ENCODE peak calls at places on chromosome 2, in eight cellular contexts. M is HuH-7.5, R is HFFc6, L is RWPE1, D is C1 segment of cervical spinal cord, C is SHP77, S is NCI-H1694 treated with DMSO at 0.1 percent for 48 hours, A is amniotic stem cell. K is an unnamed sample.

GRCh38 chr2:240782221-240782885 is 37.7 kb downstream of the KIF1A start:
- DNase-seq in M (no peak), R (no peak), L (no peak), D (no peak), C (no peak), S (no peak), A (no peak), K (no peak)

GRCh38 chr2:60100034-60100433 is 453.4 kb downstream of the BCL11A start:
- DNase-seq in M (no peak), R (no peak), L (no peak), D (no peak), C (peak; percentile 91), S (no peak), A (no peak), K (no peak)

GRCh38 chr2:136013962-136014361 is 28.5 kb upstream of the DARS1 start:
- DNase-seq in M (no peak), R (no peak), L (no peak), D (no peak), C (no peak), S (no peak), A (no peak), K (no peak)

GRCh38 chr2:126895336-126895735 is 3.4 kb upstream of the TEX51 start:
- DNase-seq in M (no peak), R (no peak), L (no peak), D (no peak), C (no peak), S (no peak), A (no peak), K (no peak)

GRCh38 chr2:23992931-23993330 is 17.0 kb upstream of the MFSD2B start:
- DNase-seq in M (no peak), R (no peak), L (no peak), D (no peak), C (no peak), S (no peak), A (no peak), K (no peak)

GRCh38 chr2:206154197-206154596 is 5.0 kb downstream of the NDUFS1 start:
- DNase-seq in M (no peak), R (no peak), L (no peak), D (no peak), C (no peak), S (no peak), A (no peak), K (no peak)

GRCh38 chr2:47488870-47489584 is 86.1 kb downstream of the MSH2 start:
- DNase-seq in M (no peak), R (peak; percentile 73), L (peak; percentile 80), D (no peak), C (no peak), S (peak; percentile 7), A (peak; percentile 1), K (peak; percentile 42)

GRCh38 chr2:96809951-96810782 is 5.9 kb upstream of the CNNM3 start:
- DNase-seq in M (no peak), R (no peak), L (no peak), D (no peak), C (no peak), S (no peak), A (no peak), K (no peak)

K was measured in GM04503.